ENCODE peak calls at places on chromosomes 5 and 9, in seven cellular contexts. C, Q, X, L, M, A and H are unnamed samples.

GRCh38 chr5:38905516-38905915 is 59.7 kb downstream of the OSMR start:
- DNase-seq in C (no peak), Q (no peak), X (no peak), L (no peak), M (no peak), A (no peak), H (no peak)

GRCh38 chr5:154276932-154277331 is 86.4 kb downstream of the GALNT10 start:
- DNase-seq in C (no peak), Q (peak), X (no peak), L (peak), M (peak), A (peak), H (peak)

GRCh38 chr5:142461028-142461427 is 136.2 kb upstream of the SPRY4 start:
- DNase-seq in C (no peak), Q (no peak), X (no peak), L (no peak), M (no peak), A (no peak), H (no peak)

GRCh38 chr9:110178281-110178680 is 29.7 kb downstream of the C9orf152 start:
- DNase-seq in C (no peak), Q (no peak), X (no peak), L (no peak), M (no peak), A (no peak), H (peak)

GRCh38 chr5:134188092-134188491 is 11.3 kb upstream of the SKP1 start:
- DNase-seq in C (no peak), Q (no peak), X (no peak), L (no peak), M (no peak), A (no peak), H (no peak)

GRCh38 chr5:137933491-137933911 is 44.2 kb downstream of the PKD2L2 start:
- DNase-seq in C (no peak), Q (no peak), X (no peak), L (no peak), M (no peak), A (no peak), H (no peak)

GRCh38 chr5:142201471-142201887 is 92.9 kb downstream of the NDFIP1 start:
- DNase-seq in C (no peak), Q (no peak), X (no peak), L (no peak), M (no peak), A (no peak), H (no peak)

GRCh38 chr5:1227669-1228068 is 2.5 kb downstream of the SLC6A18 start:
- DNase-seq in C (no peak), Q (no peak), X (peak), L (no peak), M (no peak), A (no peak), H (no peak)

GRCh38 chr5:87242242-87242641 is 25.4 kb upstream of the RASA1 start:
- DNase-seq in C (no peak), Q (no peak), X (no peak), L (no peak), M (no peak), A (no peak), H (no peak)

GRCh38 chr9:107299437-107299836 is 16.4 kb downstream of the RAD23B start:
- DNase-seq in C (no peak), Q (no peak), X (no peak), L (no peak), M (no peak), A (no peak), H (no peak)

GRCh38 chr9:86754581-86754980 is 192.7 kb downstream of the GAS1 start:
- DNase-seq in C (no peak), Q (no peak), X (no peak), L (no peak), M (peak), A (no peak), H (no peak)

GRCh38 chr9:101791938-101792337 is 53.5 kb upstream of the GRIN3A start:
- DNase-seq in C (no peak), Q (no peak), X (peak), L (peak), M (peak), A (no peak), H (no peak)

GRCh38 chr9:132114102-132114707 is 34.5 kb upstream of the MED27 start:
- DNase-seq in C (peak), Q (no peak), X (peak), L (peak), M (peak), A (no peak), H (peak)

GRCh38 chr9:137384116-137384756 is 38.7 kb downstream of the EXD3 start:
- DNase-seq in C (no peak), Q (no peak), X (no peak), L (no peak), M (no peak), A (peak), H (peak)

GRCh38 chr9:15837079-15837679 is 284.3 kb downstream of the CCDC171 start:
- DNase-seq in C (no peak), Q (no peak), X (peak), L (no peak), M (peak), A (no peak), H (no peak)

GRCh38 chr5:176816791-176817272 is 6.5 kb downstream of the UNC5A start:
- DNase-seq in C (no peak), Q (no peak), X (no peak), L (no peak), M (no peak), A (no peak), H (no peak)

GRCh38 chr9:72925126-72925810 is 27.6 kb downstream of the ALDH1A1 start:
- DNase-seq in C (no peak), Q (no peak), X (no peak), L (no peak), M (no peak), A (no peak), H (no peak)

GRCh38 chr5:177385720-177386119 is 1.5 kb downstream of the SLC34A1 start:
- DNase-seq in C (no peak), Q (no peak), X (no peak), L (no peak), M (no peak), A (no peak), H (no peak)

GRCh38 chr5:28580616-28581015 is 1542.2 kb upstream of the CDH9 start:
- DNase-seq in C (no peak), Q (no peak), X (no peak), L (no peak), M (no peak), A (no peak), H (no peak)

GRCh38 chr9:124574944-124575343 is 67.7 kb upstream of the NR5A1 start:
- DNase-seq in C (no peak), Q (no peak), X (no peak), L (no peak), M (no peak), A (no peak), H (no peak)

GRCh38 chr9:98401140-98402025 is 145.9 kb upstream of the TBC1D2 start:
- DNase-seq in C (no peak), Q (no peak), X (no peak), L (no peak), M (no peak), A (no peak), H (no peak)

GRCh38 chr5:104429911-104430310 is 867.3 kb upstream of the NUDT12 start:
- DNase-seq in C (no peak), Q (no peak), X (no peak), L (no peak), M (no peak), A (no peak), H (no peak)

GRCh38 chr5:103472820-103473219 is 89.8 kb downstream of the NUDT12 start:
- DNase-seq in C (no peak), Q (no peak), X (no peak), L (no peak), M (no peak), A (no peak), H (no peak)

GRCh38 chr9:16787724-16788123 is 82.7 kb downstream of the BNC2 start:
- DNase-seq in C (no peak), Q (no peak), X (no peak), L (no peak), M (no peak), A (no peak), H (no peak)

GRCh38 chr9:116152390-116152789 is 1.2 kb upstream of the PAPPA start:
- DNase-seq in C (no peak), Q (no peak), X (no peak), L (no peak), M (no peak), A (no peak), H (no peak)

GRCh38 chr9:129885018-129885669 is 49.9 kb downstream of the USP20 start:
- DNase-seq in C (peak), Q (no peak), X (no peak), L (peak), M (peak), A (peak), H (peak)

GRCh38 chr5:136439367-136439766 is 74.0 kb upstream of the TRPC7 start:
- DNase-seq in C (no peak), Q (no peak), X (no peak), L (no peak), M (no peak), A (no peak), H (no peak)

GRCh38 chr5:108036484-108036883 is 345.4 kb downstream of the FBXL17 start:
- DNase-seq in C (no peak), Q (no peak), X (no peak), L (no peak), M (no peak), A (no peak), H (no peak)

GRCh38 chr9:85212887-85213286 is 528.9 kb downstream of the AGTPBP1 start:
- DNase-seq in C (no peak), Q (no peak), X (no peak), L (no peak), M (no peak), A (no peak), H (no peak)

GRCh38 chr9:82202808-82203207 is 214.2 kb downstream of the SPATA31D1 start:
- DNase-seq in C (no peak), Q (no peak), X (no peak), L (no peak), M (no peak), A (no peak), H (no peak)

GRCh38 chr5:148632280-148632679 is 22.0 kb downstream of the HTR4 start:
- DNase-seq in C (no peak), Q (no peak), X (no peak), L (no peak), M (no peak), A (no peak), H (no peak)

DNA sequence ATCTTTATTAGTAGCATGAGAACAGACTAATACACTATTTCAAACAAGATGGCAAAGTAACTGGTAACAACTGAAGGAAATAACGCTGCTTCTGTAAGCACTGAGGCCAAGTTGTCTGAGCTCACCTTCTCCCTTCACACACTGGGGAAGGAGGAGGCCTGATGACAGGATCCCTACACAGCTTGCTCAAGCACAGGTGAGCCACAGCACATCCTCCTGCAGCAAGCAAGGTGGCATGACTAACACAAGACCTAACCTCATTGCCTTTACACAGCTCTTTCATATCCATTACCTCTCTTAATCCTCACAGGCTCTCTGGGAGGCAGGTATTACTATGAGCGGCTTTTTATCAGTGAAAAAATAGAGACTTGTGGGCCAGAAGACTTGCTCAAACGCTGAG is 83.3 kb downstream of the ARL15 start:
- DNase-seq in C (no peak), Q (no peak), X (no peak), L (no peak), M (no peak), A (no peak), H (no peak)
- H3K4me3 ChIP-seq in C (no peak), Q (no peak), X (no peak), L (no peak), M (no peak), A (no peak), H (no peak)

GRCh38 chr9:90966475-90967150 is 165.0 kb downstream of the SYK start:
- DNase-seq in C (no peak), Q (no peak), X (no peak), L (no peak), M (no peak), A (no peak), H (no peak)

GRCh38 chr9:90965141-90965910 is 163.7 kb downstream of the SYK start:
- DNase-seq in C (no peak), Q (no peak), X (peak), L (no peak), M (no peak), A (no peak), H (peak)

GRCh38 chr9:90967171-90967570 is 165.6 kb downstream of the SYK start:
- DNase-seq in C (no peak), Q (no peak), X (no peak), L (no peak), M (no peak), A (no peak), H (no peak)

GRCh38 chr9:90965911-90966290 is 164.3 kb downstream of the SYK start:
- DNase-seq in C (no peak), Q (no peak), X (no peak), L (no peak), M (no peak), A (no peak), H (no peak)

DNA sequence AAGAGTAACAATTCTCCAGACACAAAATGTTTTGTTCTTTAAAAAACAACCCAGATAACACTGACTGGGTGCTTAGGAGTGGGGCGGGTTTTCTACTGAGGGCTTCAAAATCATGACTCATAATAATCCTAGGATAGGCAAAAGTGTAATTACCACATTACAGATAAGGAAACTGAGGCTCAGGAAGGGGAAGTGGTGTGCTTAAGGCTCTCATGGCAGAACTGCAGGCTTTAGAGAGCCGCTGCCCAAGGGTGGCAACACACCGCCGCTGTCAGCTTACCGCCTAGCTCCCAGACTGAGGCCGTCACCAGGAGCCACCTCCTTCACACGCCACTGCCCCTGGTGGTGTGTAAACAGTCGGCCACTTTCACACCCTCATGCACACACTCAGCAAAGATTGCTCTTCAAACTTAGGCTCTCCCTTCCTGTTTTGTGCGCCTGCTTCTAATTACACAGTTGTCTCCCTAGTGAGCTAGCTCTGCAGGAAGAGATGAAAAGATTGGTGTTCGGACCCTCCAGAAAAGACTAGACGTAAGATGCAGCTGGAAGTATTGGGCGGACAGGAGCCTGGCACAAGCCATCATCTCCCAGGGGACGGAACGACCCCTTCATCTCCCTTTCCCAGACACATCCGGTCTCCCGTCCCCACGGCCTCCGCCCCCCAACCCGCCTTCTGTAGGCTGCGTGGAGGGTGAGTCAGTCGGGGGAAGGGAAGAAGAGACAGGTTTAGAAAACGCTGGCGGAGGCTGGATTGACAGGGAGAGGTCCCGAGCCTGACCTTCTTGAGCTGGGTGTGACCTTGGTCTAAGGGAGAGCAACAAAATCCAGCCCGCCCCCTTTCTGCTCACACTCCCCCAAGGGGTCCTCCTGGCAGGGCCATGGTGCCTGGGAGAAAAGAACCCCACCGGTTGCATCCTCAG is 162.7 kb downstream of the SYK start:
- DNase-seq in C (peak), Q (no peak), X (no peak), L (no peak), M (no peak), A (no peak), H (no peak)
- TF ChIP-seq CTCF in C (no peak), Q (no peak), X (no peak), L (no peak), M (no peak), A (no peak), H (no peak)

DNA sequence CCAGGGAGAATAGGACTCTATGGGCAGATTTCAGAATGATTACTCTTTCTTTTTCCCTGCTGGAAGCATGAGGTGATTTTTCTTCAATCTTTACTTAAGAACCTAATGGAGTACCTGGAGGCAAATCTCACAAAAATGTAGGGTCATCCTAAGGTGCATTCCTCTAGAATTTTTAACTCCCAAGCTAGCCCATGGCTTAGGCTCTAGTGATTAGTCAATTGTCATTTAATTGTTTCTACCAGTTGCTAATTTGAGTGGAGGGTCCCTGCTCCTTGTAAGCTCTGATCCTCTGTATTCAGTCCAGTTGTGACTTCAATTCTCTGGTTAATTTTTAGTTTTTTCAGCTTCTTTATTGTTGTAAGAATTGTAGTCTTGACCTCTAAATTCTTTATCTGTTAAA is 467.0 kb downstream of the HTR1A start:
- DNase-seq in C (no peak), Q (no peak), X (no peak), L (no peak), M (no peak), A (no peak), H (no peak)
- TF ChIP-seq POLR2A in C (no peak), Q (no peak), X (no peak), L (no peak), M (no peak), A (no peak), H (no peak)

GRCh38 chr5:16505904-16506303 is 40.3 kb upstream of the ZNF622 start:
- DNase-seq in C (no peak), Q (no peak), X (no peak), L (no peak), M (no peak), A (no peak), H (no peak)

GRCh38 chr5:16507716-16508115 is 42.1 kb upstream of the ZNF622 start:
- DNase-seq in C (no peak), Q (no peak), X (no peak), L (no peak), M (no peak), A (no peak), H (no peak)

GRCh38 chr5:16510123-16510522 is 44.5 kb upstream of the ZNF622 start:
- DNase-seq in C (no peak), Q (no peak), X (no peak), L (no peak), M (no peak), A (no peak), H (no peak)

GRCh38 chr5:16505140-16505891 is 39.7 kb upstream of the ZNF622 start:
- DNase-seq in C (no peak), Q (no peak), X (no peak), L (no peak), M (no peak), A (no peak), H (no peak)

GRCh38 chr5:16508730-16509531 is 43.3 kb upstream of the ZNF622 start:
- DNase-seq in C (peak), Q (no peak), X (peak), L (no peak), M (peak), A (no peak), H (peak)
- H3K4me3 ChIP-seq in C (peak), Q (no peak), X (no peak), L (no peak), M (peak), A (no peak), H (no peak)

GRCh38 chr9:134373269-134373668 is 47.0 kb downstream of the RXRA start:
- DNase-seq in C (no peak), Q (no peak), X (no peak), L (no peak), M (no peak), A (no peak), H (no peak)
- TF ChIP-seq CTCF in C (no peak), Q (no peak), X (no peak), L (no peak), M (no peak), A (no peak), H (no peak)

GRCh38 chr5:109689740-109690455 is at the start of gene MAN2A1:
- DNase-seq in C (peak), Q (peak), X (peak), L (peak), M (peak), A (peak), H (peak)
- TF ChIP-seq POLR2A in C (no peak), Q (peak), X (peak), L (peak), M (peak), A (peak), H (no peak)